ENCODE peak calls at places on chromosomes 1 and 21, in four cellular contexts. E is HCT116, F is HepG2, N is K562. Z is an unnamed sample.
A peak's percentile ranks its signal among the peaks of the same experiment; 100 is the strongest.

GRCh38 chr1:228542376-228542775 is 55.2 kb downstream of the RNF187 start:
- DNase-seq in N (no peak), E (no peak), F (no peak), Z (no peak)

GRCh38 chr21:27407296-27407695 is 440.4 kb upstream of the ADAMTS5 start:
- DNase-seq in F (no peak), N (no peak), E (no peak), Z (no peak)

GRCh38 chr1:247487057-247487456 is 29.2 kb upstream of the OR2B11 start:
- DNase-seq in E (peak; percentile 26), F (peak; percentile 20), N (peak; percentile 61), Z (peak; percentile 25)

GRCh38 chr1:157170677-157171515 is 32.7 kb upstream of the ETV3 start:
- DNase-seq in E (peak; percentile 64), N (peak; percentile 71), F (peak; percentile 12), Z (no peak)

GRCh38 chr1:36528361-36529349 is 45.9 kb upstream of the CSF3R start:
- DNase-seq in F (no peak), N (peak; percentile 36), E (no peak), Z (no peak)

GRCh38 chr1:201791051-201791774 is 37.7 kb upstream of the IPO9 start:
- DNase-seq in E (no peak), N (no peak), F (no peak), Z (no peak)

GRCh38 chr1:209434066-209434465 is 149.4 kb upstream of the CAMK1G start:
- DNase-seq in E (no peak), N (no peak), F (no peak), Z (no peak)

GRCh38 chr1:28509705-28510349 is 4.0 kb downstream of the RCC1 start:
- DNase-seq in E (no peak), N (peak; percentile 61), F (no peak), Z (no peak)

GRCh38 chr1:52142220-52143153 is 598 bp downstream of the ZFYVE9 start:
- DNase-seq in F (peak; percentile 39), E (no peak), N (peak; percentile 62), Z (no peak)

GRCh38 chr1:111977378-111977777 is 12.1 kb downstream of the KCND3 start:
- DNase-seq in E (no peak), F (no peak), N (no peak), Z (no peak)

GRCh38 chr1:225617479-225617878 is 35.4 kb downstream of the ENAH start:
- DNase-seq in E (no peak), F (no peak), N (no peak), Z (no peak)

GRCh38 chr21:42561742-42562141 is 48.1 kb downstream of the SLC37A1 start:
- DNase-seq in F (peak; percentile 13), N (peak; percentile 40), E (no peak), Z (no peak)

GRCh38 chr1:94329986-94330385 is 88.2 kb upstream of the ABCD3 start:
- DNase-seq in N (no peak), F (peak; percentile 67), E (no peak), Z (no peak)

GRCh38 chr1:19429611-19430010 is 55.7 kb downstream of the CAPZB start:
- DNase-seq in E (no peak), F (no peak), N (no peak), Z (no peak)

GRCh38 chr1:7582439-7582972 is 188.6 kb upstream of the VAMP3 start:
- DNase-seq in N (peak; percentile 17), F (no peak), E (no peak), Z (no peak)

GRCh38 chr1:88684482-88685238 is 587 bp downstream of the PKN2 start:
- DNase-seq in F (peak; percentile 18), E (peak; percentile 49), N (peak; percentile 94), Z (no peak)

GRCh38 chr1:8203056-8203455 is 114.9 kb upstream of the SLC45A1 start:
- DNase-seq in E (no peak), F (no peak), N (no peak), Z (no peak)

GRCh38 chr1:241834733-241835377 is 13.1 kb upstream of the EXO1 start:
- DNase-seq in F (peak; percentile 28), E (peak; percentile 26), N (peak; percentile 77), Z (peak; percentile 18)

GRCh38 chr1:216960716-216961115 is 237.5 kb upstream of the ESRRG start:
- DNase-seq in F (no peak), N (no peak), E (no peak), Z (no peak)

GRCh38 chr1:69737527-69738176 is 169.9 kb downstream of the LRRC7 start:
- DNase-seq in E (peak; percentile 61), N (peak; percentile 77), F (peak; percentile 61), Z (peak; percentile 42)

GRCh38 chr1:3247521-3248031 is 178.6 kb downstream of the PRDM16 start:
- DNase-seq in E (no peak), F (no peak), N (no peak), Z (no peak)

GRCh38 chr1:87330201-87330953 is 1.7 kb downstream of the LMO4 start:
- DNase-seq in N (peak; percentile 56), E (no peak), F (no peak), Z (no peak)

GRCh38 chr1:27416387-27417111 is 24.1 kb downstream of the GPR3 start:
- DNase-seq in E (peak; percentile 55), F (peak; percentile 44), N (peak; percentile 78), Z (no peak)

GRCh38 chr1:224197261-224197600 is 14.2 kb downstream of the DEGS1 start:
- DNase-seq in F (no peak), N (no peak), E (no peak), Z (no peak)

GRCh38 chr1:28783363-28783762 is 28.6 kb upstream of the OPRD1 start:
- DNase-seq in N (no peak), F (no peak), E (no peak), Z (no peak)

GRCh38 chr21:46191257-46191685 is 7.0 kb upstream of the SPATC1L start:
- DNase-seq in E (no peak), F (no peak), N (peak; percentile 48), Z (no peak)

GRCh38 chr1:77540501-77541161 is 141.8 kb downstream of the ZZZ3 start:
- DNase-seq in N (no peak), E (no peak), F (no peak), Z (no peak)

GRCh38 chr1:202692959-202693555 is 17.2 kb downstream of the SYT2 start:
- DNase-seq in F (peak; percentile 47), N (peak; percentile 82), E (peak; percentile 7), Z (no peak)

GRCh38 chr1:11960276-11960675 is 20.0 kb upstream of the MFN2 start:
- DNase-seq in F (no peak), N (no peak), E (no peak), Z (no peak)
- H3K36me3 ChIP-seq in F (peaks cover 26% of the 10 kb centered on the region), N (peaks cover 81% of the 10 kb centered on the region), E (peaks cover 54% of the 10 kb centered on the region), Z (peaks cover 8% of the 10 kb centered on the region)

DNA sequence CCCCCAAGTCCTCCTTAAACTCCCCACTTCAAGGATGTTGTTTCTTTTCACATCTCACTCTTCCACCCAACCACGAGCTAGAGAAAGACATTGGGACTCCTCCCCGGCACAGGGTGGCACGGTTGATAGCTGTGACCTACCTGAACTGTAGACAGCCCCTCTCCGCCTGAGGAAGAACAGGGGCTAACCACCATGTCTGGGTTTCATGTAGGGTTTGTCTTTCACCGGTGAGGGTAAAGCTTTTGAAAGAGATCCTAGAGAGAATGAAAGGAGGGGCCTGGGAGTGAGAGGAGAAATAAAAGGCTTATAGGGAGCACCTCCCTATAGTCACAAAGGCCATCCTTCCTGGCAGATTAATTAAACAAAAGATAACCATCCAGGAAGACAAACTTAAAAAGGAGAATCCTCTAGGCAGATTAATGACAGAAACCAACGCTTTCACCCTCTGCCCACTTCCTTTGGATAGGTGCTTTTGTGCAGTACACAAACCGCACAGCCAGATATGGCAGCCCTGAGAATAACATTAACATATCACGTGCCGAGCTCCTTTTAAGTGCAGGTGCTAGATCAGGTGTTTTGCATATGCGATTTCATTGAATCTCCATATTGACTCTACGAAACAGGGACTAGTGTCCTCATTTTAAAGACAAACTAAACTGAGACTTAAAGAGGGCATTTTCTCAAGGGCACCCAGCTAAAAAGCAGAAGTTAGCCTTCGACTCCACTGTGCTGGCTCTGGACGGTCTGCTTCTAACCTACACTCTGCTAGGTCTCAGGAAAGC is 178.0 kb upstream of the RUNX1 start:
- DNase-seq in E (no peak), N (no peak), F (no peak), Z (no peak)
- TF ChIP-seq TCF7L2 in E (no peak), N (no peak), F (no peak), Z (no peak)

GRCh38 chr1:208252126-208252853 is 8.1 kb upstream of the PLXNA2 start:
- DNase-seq in E (no peak), N (peak; percentile 38), F (peak; percentile 52), Z (no peak)
- TF ChIP-seq REST in E (no peak), N (no peak), F (no peak), Z (no peak)

DNA sequence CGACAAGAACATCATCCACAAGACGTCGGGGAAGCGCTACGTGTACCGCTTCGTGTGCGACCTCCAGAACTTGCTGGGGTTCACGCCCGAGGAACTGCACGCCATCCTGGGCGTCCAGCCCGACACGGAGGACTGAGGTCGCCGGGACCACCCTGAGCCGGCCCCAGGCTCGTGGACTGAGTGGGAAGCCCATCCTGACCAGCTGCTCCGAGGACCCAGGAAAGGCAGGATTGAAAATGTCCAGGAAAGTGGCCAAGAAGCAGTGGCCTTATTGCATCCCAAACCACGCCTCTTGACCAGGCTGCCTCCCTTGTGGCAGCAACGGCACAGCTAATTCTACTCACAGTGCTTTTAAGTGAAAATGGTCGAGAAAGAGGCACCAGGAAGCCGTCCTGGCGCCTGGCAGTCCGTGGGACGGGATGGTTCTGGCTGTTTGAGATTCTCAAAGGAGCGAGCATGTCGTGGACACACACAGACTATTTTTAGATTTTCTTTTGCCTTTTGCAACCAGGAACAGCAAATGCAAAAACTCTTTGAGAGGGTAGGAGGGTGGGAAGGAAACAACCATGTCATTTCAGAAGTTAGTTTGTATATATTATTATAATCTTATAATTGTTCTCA is 17.1 kb downstream of the ETS2 start:
- DNase-seq in E (no peak), N (no peak), F (no peak), Z (no peak)
- H3K36me3 ChIP-seq in E (peaks cover 55% of the 10 kb centered on the region), N (peaks cover 66% of the 10 kb centered on the region), F (peaks cover 29% of the 10 kb centered on the region), Z (peaks cover 23% of the 10 kb centered on the region)

GRCh38 chr1:38085666-38086305 is 39.2 kb upstream of the POU3F1 start:
- DNase-seq in N (no peak), F (no peak), E (no peak), Z (no peak)

GRCh38 chr1:38087676-38088075 is 41.1 kb upstream of the POU3F1 start:
- DNase-seq in E (no peak), N (no peak), F (no peak), Z (no peak)

GRCh38 chr1:38090796-38091195 is 44.2 kb upstream of the POU3F1 start:
- DNase-seq in N (no peak), F (no peak), E (no peak), Z (no peak)

GRCh38 chr1:38089712-38090360 is 43.2 kb upstream of the POU3F1 start:
- DNase-seq in N (no peak), E (no peak), F (no peak), Z (no peak)

DNA sequence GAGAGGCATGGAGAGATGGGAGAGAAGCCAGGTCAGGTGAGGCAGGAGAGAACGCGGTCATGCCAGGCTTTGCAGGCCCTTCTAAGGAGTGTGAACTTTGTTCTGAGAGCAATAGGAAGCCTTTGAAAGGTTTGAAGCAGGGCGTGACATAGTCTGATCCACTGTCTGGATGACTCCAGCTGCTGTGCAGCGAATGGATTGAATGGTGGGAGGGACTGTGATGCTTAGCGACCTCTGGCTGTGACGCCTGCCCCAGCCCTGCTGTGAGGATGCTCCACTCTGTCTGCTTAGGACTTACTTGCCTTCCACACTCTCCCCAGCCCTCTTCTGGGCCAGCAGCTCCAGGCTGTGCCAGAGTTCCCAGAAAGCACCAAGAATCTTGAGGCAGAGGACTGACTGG is 41.8 kb upstream of the POU3F1 start:
- DNase-seq in N (peak; percentile 40), E (no peak), F (peak; percentile 54), Z (no peak)
- TF ChIP-seq TCF7L2 in N (no peak), E (no peak), F (no peak), Z (no peak)

GRCh38 chr1:55197106-55197505 is 18.1 kb downstream of the USP24 start:
- DNase-seq in E (no peak), N (peak; percentile 76), F (no peak), Z (no peak)
- TF ChIP-seq REST in E (no peak), N (no peak), F (no peak), Z (no peak)

Z was measured in Panc1.